ENCODE peak calls at places on chromosomes 7 and 10, in eight cellular contexts. G is mesothelial cell of epicardium, R is hepatocyte, L is choroid plexus epithelial cell, K is nephron progenitor cell, B is AG04449, S is right atrium auricular region, H is thoracic aorta. Q is an unnamed sample.

GRCh38 chr10:110492069-110492782 is 5.5 kb upstream of the DUSP5 start:
- DNase-seq in H (no peak), G (no peak), B (no peak), L (no peak), K (no peak), R (no peak), S (no peak), Q (no peak)

GRCh38 chr7:33596694-33597093 is 308.6 kb upstream of the BMPER start:
- DNase-seq in H (no peak), S (no peak), B (no peak), R (no peak), K (no peak), L (no peak), G (no peak), Q (no peak)

GRCh38 chr7:22201182-22201880 is 155.6 kb downstream of the RAPGEF5 start:
- DNase-seq in S (no peak), B (no peak), H (no peak), L (no peak), K (peak), G (no peak), R (no peak), Q (no peak)

GRCh38 chr7:35869810-35870209 is 69.0 kb downstream of the SEPTIN7 start:
- DNase-seq in H (no peak), L (peak), G (no peak), B (peak), R (no peak), S (no peak), K (no peak), Q (peak)

GRCh38 chr10:14904316-14904732 is 25.7 kb downstream of the SUV39H2 start:
- DNase-seq in B (no peak), L (peak), K (no peak), R (peak), H (no peak), G (no peak), S (no peak), Q (peak)

GRCh38 chr7:47474937-47475879 is 106.7 kb downstream of the TNS3 start:
- DNase-seq in K (peak), R (peak), S (peak), H (peak), L (peak), B (peak), G (no peak), Q (peak)

GRCh38 chr10:58758311-58758710 is 245.6 kb downstream of the BICC1 start:
- DNase-seq in R (no peak), K (no peak), S (no peak), H (no peak), G (no peak), L (no peak), B (no peak), Q (peak)

GRCh38 chr7:51045319-51046102 is 262.8 kb upstream of the GRB10 start:
- DNase-seq in S (peak), L (peak), G (no peak), K (no peak), H (no peak), R (peak), B (peak), Q (peak)

GRCh38 chr7:31444196-31444595 is 69.7 kb upstream of the ITPRID1 start:
- DNase-seq in H (no peak), S (no peak), L (no peak), G (no peak), B (no peak), K (no peak), R (no peak), Q (no peak)

GRCh38 chr10:75593690-75594556 is 162.5 kb downstream of the LRMDA start:
- DNase-seq in S (no peak), B (no peak), L (no peak), R (no peak), K (peak), H (no peak), G (no peak), Q (no peak)

GRCh38 chr10:97341416-97341815 is 6.9 kb upstream of the FRAT2 start:
- DNase-seq in H (no peak), L (no peak), G (no peak), S (no peak), R (no peak), K (no peak), B (no peak), Q (no peak)

GRCh38 chr7:124667754-124668153 is 97.8 kb downstream of the GPR37 start:
- DNase-seq in R (no peak), H (no peak), B (no peak), S (no peak), K (no peak), L (no peak), G (no peak), Q (no peak)

GRCh38 chr10:27192284-27192683 is 37.1 kb downstream of the MASTL start:
- DNase-seq in G (no peak), L (peak), B (peak), K (no peak), S (no peak), H (peak), R (peak), Q (peak)

GRCh38 chr7:51666751-51667150 is 350.1 kb upstream of the COBL start:
- DNase-seq in R (no peak), H (no peak), S (no peak), K (no peak), L (no peak), G (no peak), B (no peak), Q (no peak)

GRCh38 chr10:75624632-75625031 is 193.2 kb downstream of the LRMDA start:
- DNase-seq in L (no peak), R (no peak), B (no peak), H (no peak), S (no peak), K (no peak), G (no peak), Q (no peak)

GRCh38 chr10:15182541-15183207 is 14.2 kb upstream of the NMT2 start:
- DNase-seq in K (no peak), G (no peak), R (peak), H (no peak), B (no peak), S (no peak), L (peak), Q (no peak)

GRCh38 chr10:4371691-4372295 is 454.2 kb upstream of the AKR1E2 start:
- DNase-seq in B (no peak), L (peak), S (no peak), G (no peak), K (no peak), R (no peak), H (no peak), Q (no peak)

GRCh38 chr7:66076459-66077329 is 1.1 kb downstream of the ASL start:
- DNase-seq in B (no peak), H (no peak), L (no peak), G (no peak), S (no peak), R (peak), K (no peak), Q (no peak)

GRCh38 chr7:66078067-66078466 is 2.4 kb downstream of the ASL start:
- DNase-seq in G (no peak), S (no peak), K (no peak), L (no peak), R (no peak), H (no peak), B (no peak), Q (no peak)

GRCh38 chr7:66070222-66070621 is 5.4 kb upstream of the ASL start:
- DNase-seq in S (no peak), G (no peak), R (no peak), K (no peak), B (no peak), L (no peak), H (no peak), Q (peak)

GRCh38 chr7:66075590-66076458 is at the start of gene ASL:
- DNase-seq in B (no peak), L (peak), R (peak), K (peak), H (peak), G (peak), S (peak), Q (peak)
- TF ChIP-seq CTCF in B (no peak), L (peak), R (no peak), K (no peak), H (no peak), G (no peak), S (no peak), Q (peak)

GRCh38 chr7:107037866-107038598 is 6.5 kb upstream of the PRKAR2B start:
- DNase-seq in G (no peak), L (no peak), K (no peak), H (no peak), B (no peak), S (no peak), R (no peak), Q (no peak)
- TF ChIP-seq CTCF in G (no peak), L (no peak), K (no peak), H (no peak), B (no peak), S (no peak), R (no peak), Q (no peak)

GRCh38 chr10:48506147-48506917 is 98.5 kb downstream of the ARHGAP22 start:
- DNase-seq in B (no peak), H (no peak), G (no peak), K (no peak), S (peak), R (peak), L (peak), Q (peak)
- TF ChIP-seq CTCF in B (peak), H (no peak), G (no peak), K (no peak), S (peak), R (peak), L (peak), Q (peak)

DNA sequence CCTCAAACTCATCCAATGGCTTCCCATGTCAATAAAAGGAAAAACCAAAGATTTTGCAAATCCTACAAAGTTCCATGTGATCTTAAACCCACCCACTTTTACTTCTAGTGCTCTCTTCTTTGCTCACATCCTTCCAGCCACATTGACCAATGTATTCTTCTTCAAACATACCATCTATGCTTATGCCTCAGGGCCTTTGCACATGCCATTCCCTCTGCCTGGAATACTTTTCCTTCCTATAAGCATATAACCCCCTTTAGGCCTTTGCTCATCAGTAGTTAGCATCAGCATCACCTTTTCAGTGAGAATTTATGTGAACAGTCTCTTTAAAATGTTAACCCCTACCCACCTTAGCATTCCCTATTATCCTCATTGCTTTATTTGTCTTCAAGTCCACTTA is 11.0 kb upstream of the PCLO start:
- DNase-seq in G (no peak), B (no peak), R (no peak), L (no peak), K (no peak), H (no peak), S (no peak), Q (no peak)
- TF ChIP-seq CTCF in G (no peak), B (no peak), R (no peak), L (no peak), K (no peak), H (no peak), S (no peak), Q (no peak)

GRCh38 chr7:44236333-44236728 is 35.6 kb downstream of the YKT6 start:
- DNase-seq in B (no peak), K (no peak), L (no peak), S (no peak), R (no peak), H (no peak), G (no peak), Q (no peak)
- TF ChIP-seq CTCF in B (no peak), K (no peak), L (no peak), S (no peak), R (no peak), H (no peak), G (no peak), Q (peak)

Q was measured in HFFc6.